ENCODE peak calls at places on chromosomes 7 and 10, in seven cellular contexts. D is KBM-7, P is NCI-H1092, V is HFF-Myc, K is aorta, T is NCI-H345, F is NCI-H446. Y is an unnamed sample.

GRCh38 chr10:27783660-27784059 is 38.0 kb upstream of the MKX start:
- DNase-seq in D (peak), T (no peak), P (no peak), K (no peak), F (no peak), V (peak), Y (peak)

GRCh38 chr10:82742478-82742877 is 867.5 kb downstream of the NRG3 start:
- DNase-seq in T (no peak), P (no peak), V (peak), K (peak), F (no peak), D (no peak), Y (peak)

GRCh38 chr10:77415311-77415960 is 222.2 kb downstream of the KCNMA1 start:
- DNase-seq in V (no peak), P (no peak), K (no peak), D (no peak), F (no peak), T (no peak), Y (no peak)

GRCh38 chr10:61028861-61029361 is 84.9 kb upstream of the RHOBTB1 start:
- DNase-seq in T (no peak), K (no peak), D (no peak), F (no peak), P (no peak), V (no peak), Y (no peak)

GRCh38 chr7:152621426-152621825 is 54.5 kb downstream of the XRCC2 start:
- DNase-seq in P (no peak), V (no peak), K (no peak), F (no peak), D (no peak), T (no peak), Y (no peak)

GRCh38 chr7:85023066-85023687 is 163.7 kb downstream of the SEMA3D start:
- DNase-seq in F (peak), P (peak), D (peak), T (peak), V (peak), K (no peak), Y (peak)

GRCh38 chr10:104337985-104338735 is at the start of gene ITPRIP:
- DNase-seq in V (no peak), T (no peak), F (peak), P (no peak), K (peak), D (peak), Y (peak)

GRCh38 chr10:68666280-68666760 is 54.7 kb upstream of the CCAR1 start:
- DNase-seq in T (no peak), D (no peak), P (no peak), F (no peak), K (no peak), V (peak), Y (peak)

GRCh38 chr10:95196053-95196452 is 2.0 kb downstream of the ACSM6 start:
- DNase-seq in K (no peak), F (no peak), T (no peak), V (no peak), D (no peak), P (no peak), Y (no peak)

GRCh38 chr10:988667-989545 is 672 bp downstream of the GTPBP4 start:
- DNase-seq in D (no peak), T (no peak), K (no peak), V (no peak), F (peak), P (no peak), Y (no peak)

GRCh38 chr7:50308301-50309129 is 4.0 kb downstream of the IKZF1 start:
- DNase-seq in D (peak), F (no peak), V (no peak), T (peak), K (no peak), P (no peak), Y (no peak)

GRCh38 chr10:24897326-24897926 is 55.0 kb downstream of the PRTFDC1 start:
- DNase-seq in D (no peak), P (no peak), T (no peak), V (no peak), K (no peak), F (no peak), Y (peak)